ENCODE peak calls at places on chromosomes 1 and 21, in six cellular contexts. Y is lower lobe of right lung, D is fibroblast of the aortic adventitia, O is foreskin fibroblast, Q is left lung, J is AG04450. L is an unnamed sample.
A peak's percentile ranks its signal among the peaks of the same experiment; 100 is the strongest.

GRCh38 chr1:167344112-167344511 is 123.4 kb downstream of the POU2F1 start:
- DNase-seq in Y (no peak), D (no peak), O (peak; percentile 56), Q (no peak), J (no peak), L (no peak)

GRCh38 chr21:35071347-35071746 is 22.2 kb upstream of the RUNX1 start:
- DNase-seq in Y (no peak), D (no peak), O (peak; percentile 33), Q (no peak), J (no peak), L (no peak)

GRCh38 chr1:237863234-237863633 is 27.5 kb downstream of the ZP4 start:
- DNase-seq in Y (no peak), D (no peak), O (no peak), Q (no peak), J (no peak), L (no peak)

GRCh38 chr1:117290855-117291254 is 76.4 kb upstream of the MAN1A2 start:
- DNase-seq in Y (no peak), D (no peak), O (peak; percentile 12), Q (no peak), J (no peak), L (no peak)

GRCh38 chr1:180117764-180118116 is 36.9 kb upstream of the QSOX1 start:
- DNase-seq in Y (no peak), D (peak; percentile 97), O (peak; percentile 90), Q (no peak), J (no peak), L (no peak)

GRCh38 chr1:185546029-185546428 is 188.2 kb upstream of the HMCN1 start:
- DNase-seq in Y (no peak), D (no peak), O (no peak), Q (no peak), J (no peak), L (no peak)

GRCh38 chr1:58573705-58574591 is 3.1 kb downstream of the TACSTD2 start:
- DNase-seq in Y (no peak), D (no peak), O (no peak), Q (no peak), J (no peak), L (peak; percentile 73)

GRCh38 chr21:14382486-14382834 is 486 bp downstream of the HSPA13 start:
- DNase-seq in Y (no peak), D (peak; percentile 52), O (peak; percentile 39), Q (peak; percentile 32), J (no peak), L (no peak)

GRCh38 chr1:111213412-111213811 is 13.0 kb upstream of the DENND2D start:
- DNase-seq in Y (peak; percentile 65), D (no peak), O (no peak), Q (no peak), J (no peak), L (no peak)

GRCh38 chr1:72837781-72838180 is 555.4 kb upstream of the NEGR1 start:
- DNase-seq in Y (no peak), D (no peak), O (no peak), Q (no peak), J (no peak), L (no peak)

GRCh38 chr1:47431534-47431933 is 6.3 kb upstream of the FOXD2 start:
- DNase-seq in Y (no peak), D (peak; percentile 87), O (peak; percentile 77), Q (no peak), J (no peak), L (no peak)

GRCh38 chr21:38661296-38662223 is 144.2 kb upstream of the ETS2 start:
- DNase-seq in Y (peak; percentile 55), D (peak; percentile 68), O (peak; percentile 55), Q (peak; percentile 41), J (peak; percentile 26), L (no peak)

GRCh38 chr1:186763107-186763506 is 65.6 kb upstream of the PLA2G4A start:
- DNase-seq in Y (no peak), D (peak; percentile 76), O (peak; percentile 55), Q (no peak), J (peak; percentile 20), L (no peak)

GRCh38 chr1:50232271-50232670 is 123.6 kb downstream of the ELAVL4 start:
- DNase-seq in Y (no peak), D (no peak), O (no peak), Q (no peak), J (no peak), L (no peak)

GRCh38 chr1:20219991-20220390 is 33.7 kb upstream of the PLA2G2C start:
- DNase-seq in Y (no peak), D (no peak), O (no peak), Q (no peak), J (no peak), L (no peak)

GRCh38 chr1:113223040-113223439 is 150.0 kb downstream of the LRIG2 start:
- DNase-seq in Y (no peak), D (no peak), O (no peak), Q (no peak), J (no peak), L (no peak)

GRCh38 chr1:1212780-1213152 is 1.2 kb downstream of the TNFRSF4 start:
- DNase-seq in Y (peak; percentile 77), D (no peak), O (no peak), Q (no peak), J (no peak), L (no peak)

GRCh38 chr21:39637971-39638628 is 25.4 kb downstream of the B3GALT5 start:
- DNase-seq in Y (no peak), D (no peak), O (no peak), Q (no peak), J (no peak), L (no peak)

GRCh38 chr1:221697924-221698425 is 43.9 kb downstream of the DUSP10 start:
- DNase-seq in Y (no peak), D (peak; percentile 95), O (peak; percentile 80), Q (no peak), J (no peak), L (no peak)

GRCh38 chr1:44315521-44315920 is 39.5 kb downstream of the ERI3 start:
- DNase-seq in Y (no peak), D (no peak), O (no peak), Q (no peak), J (no peak), L (no peak)

GRCh38 chr1:30912913-30913652 is 4.5 kb upstream of the SDC3 start:
- DNase-seq in Y (peak; percentile 67), D (no peak), O (no peak), Q (peak; percentile 86), J (no peak), L (no peak)

GRCh38 chr1:99481391-99481996 is 164.4 kb upstream of the PALMD start:
- DNase-seq in Y (no peak), D (peak; percentile 77), O (peak; percentile 76), Q (no peak), J (no peak), L (no peak)

GRCh38 chr21:45574081-45574501 is 31.9 kb upstream of the SLC19A1 start:
- DNase-seq in Y (peak; percentile 32), D (no peak), O (no peak), Q (peak; percentile 25), J (no peak), L (no peak)

DNA sequence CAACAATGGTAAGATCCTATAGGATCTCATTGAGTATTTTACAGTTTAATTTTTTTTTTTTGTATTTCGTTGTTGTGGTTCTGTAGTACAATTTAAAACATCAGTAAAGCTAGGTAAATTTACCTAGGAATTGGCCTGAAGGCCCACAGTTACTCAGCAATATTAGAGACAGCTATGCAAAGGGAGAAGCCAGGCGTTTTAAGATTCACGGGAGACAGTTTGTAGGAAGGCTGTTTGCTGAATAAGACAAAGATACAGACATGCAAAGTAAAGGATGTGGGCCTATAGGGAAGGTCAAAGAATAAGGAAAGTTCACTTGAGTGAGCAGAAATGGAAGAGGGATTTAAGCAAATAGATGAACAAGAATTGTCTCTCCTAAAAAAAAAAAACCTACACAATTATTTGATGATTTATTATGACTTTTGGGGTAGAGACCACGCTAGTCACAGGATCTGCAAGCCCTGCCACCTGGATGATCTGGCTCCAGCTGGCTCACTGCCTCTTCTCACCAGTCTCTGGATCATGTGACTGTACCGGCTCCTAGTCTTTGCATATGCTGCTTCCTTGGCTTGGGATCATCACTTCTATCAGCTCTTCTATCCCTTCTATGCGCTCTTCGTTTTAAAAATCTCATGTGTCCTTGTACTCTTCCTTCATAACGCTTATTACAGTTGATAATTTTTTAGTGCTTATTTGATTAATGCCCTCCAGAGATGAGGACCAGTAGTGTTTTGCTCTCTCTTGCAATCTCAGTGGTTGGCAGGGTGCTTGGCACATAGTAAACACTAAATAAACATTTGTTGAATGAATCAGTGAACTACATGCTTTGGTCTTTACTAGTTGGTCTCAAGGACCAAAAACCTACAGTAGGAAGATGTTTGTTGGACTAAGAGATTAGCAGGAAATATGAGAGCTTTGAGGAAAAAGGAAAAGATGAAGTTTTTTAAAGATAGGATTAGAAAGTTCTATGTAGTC is 14.1 kb downstream of the DYRK1A start:
- DNase-seq in Y (no peak), D (no peak), O (no peak), Q (no peak), J (no peak), L (no peak)
- H3K4me3 ChIP-seq in Y (no peak overlapping the region), D (no peak overlapping the region), O (no peak overlapping the region), Q (no peak overlapping the region), J (no peak overlapping the region), L (no peak overlapping the region)

GRCh38 chr1:175890958-175891357 is 147.6 kb upstream of the TNR start:
- DNase-seq in Y (no peak), D (no peak), O (no peak), Q (no peak), J (no peak), L (no peak)
- TF ChIP-seq CTCF in Y (no peak), D (no peak), O (no peak), Q (no peak), J (no peak), L (no peak)

DNA sequence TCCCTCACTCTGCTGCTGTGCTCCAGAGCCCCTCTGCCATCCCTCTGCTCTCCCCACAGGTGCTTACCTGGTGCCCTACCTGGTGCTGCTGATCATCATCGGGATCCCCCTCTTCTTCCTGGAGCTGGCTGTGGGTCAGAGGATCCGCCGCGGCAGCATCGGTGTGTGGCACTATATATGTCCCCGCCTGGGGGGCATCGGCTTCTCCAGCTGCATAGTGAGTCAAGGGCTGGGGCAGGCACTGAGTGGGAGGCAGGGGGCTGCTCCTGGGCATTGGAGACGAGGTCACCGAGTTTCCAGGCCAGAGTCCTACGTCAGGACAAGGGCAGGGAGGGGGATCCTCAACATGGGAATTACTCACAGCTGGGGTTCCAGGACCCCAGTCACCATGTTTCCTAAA is 21.7 kb downstream of the SLC6A17 start:
- DNase-seq in Y (no peak), D (no peak), O (no peak), Q (no peak), J (no peak), L (no peak)
- H3K4me3 ChIP-seq in Y (no peak overlapping the region), D (no peak overlapping the region), O (no peak overlapping the region), Q (no peak overlapping the region), J (no peak overlapping the region), L (no peak overlapping the region)

DNA sequence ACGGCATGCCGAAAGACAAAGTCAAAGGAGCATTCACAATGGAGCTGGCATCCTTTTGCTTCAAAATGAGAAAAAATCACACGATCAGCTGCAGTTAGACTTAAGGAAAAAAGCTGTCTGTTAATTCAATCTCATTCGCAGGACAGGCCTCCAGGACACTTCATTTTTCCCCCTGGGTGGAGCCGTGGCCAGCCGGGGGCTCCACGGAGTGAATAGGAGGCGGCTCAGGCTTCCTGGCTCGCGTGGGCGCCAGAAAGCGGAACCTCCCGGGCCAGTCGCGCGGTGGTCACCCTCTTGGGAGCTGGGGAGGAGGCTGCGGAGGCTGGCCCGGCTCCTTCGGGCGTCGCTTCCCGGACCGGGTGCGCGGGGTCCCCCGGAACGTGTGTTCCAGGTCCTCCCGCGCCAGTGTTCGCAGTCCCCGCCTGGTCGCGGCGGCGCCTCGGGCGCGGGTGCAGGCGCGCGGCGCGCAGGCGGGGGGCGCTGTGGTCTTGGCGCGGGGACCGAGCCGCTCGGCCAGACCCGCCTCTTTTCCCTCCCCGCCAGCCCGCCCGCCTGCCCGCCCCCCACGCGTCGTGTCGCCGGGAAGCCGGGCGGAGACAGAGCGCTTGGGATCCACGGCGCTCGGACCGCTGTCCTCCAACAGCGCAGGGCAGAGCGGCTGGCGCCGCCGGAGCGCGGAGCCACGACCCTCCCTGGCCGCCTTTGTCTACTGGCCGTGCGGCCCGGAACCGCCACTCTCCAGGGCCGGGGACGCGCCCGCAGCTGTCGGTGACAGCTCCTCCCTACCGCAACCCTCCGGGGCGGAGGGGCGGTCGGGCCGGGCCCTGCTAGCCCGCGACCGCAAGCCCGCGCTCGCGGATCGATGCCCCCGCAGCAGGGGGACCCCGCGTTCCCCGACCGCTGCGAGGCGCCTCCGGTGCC is at the start of gene RHOU:
- DNase-seq in Y (peak; percentile 87), D (peak; percentile 39), O (peak; percentile 81), Q (peak; percentile 79), J (no peak), L (no peak)
- TF ChIP-seq CTCF in Y (peak; percentile 72), D (peak; percentile 38), O (no peak), Q (peak; percentile 81), J (peak; percentile 39), L (no peak)